ENCODE peak calls at places on chromosomes 3 and 15, in nine cellular contexts. J, D, K, Q, V, C, I, X and Y are unnamed samples.

GRCh38 chr3:154151969-154152368 is 30.8 kb downstream of the ARHGEF26 start:
- DNase-seq in D (no peak), Q (no peak), I (no peak), J (peak), C (peak), V (peak), X (peak), K (no peak), Y (no peak)

GRCh38 chr3:158434412-158435038 is 136.5 kb upstream of the MLF1 start:
- DNase-seq in V (peak), J (peak), I (peak), D (peak), Q (no peak), X (peak), C (peak), K (peak), Y (peak)

GRCh38 chr3:140206196-140207040 is 271.4 kb downstream of the CLSTN2 start:
- DNase-seq in V (no peak), K (peak), X (peak), Q (no peak), J (peak), C (peak), D (peak), I (no peak), Y (no peak)

GRCh38 chr15:88912500-88912921 is 668 bp downstream of the MFGE8 start:
- DNase-seq in I (no peak), J (peak), V (no peak), K (no peak), Q (no peak), C (peak), X (no peak), D (no peak), Y (no peak)

GRCh38 chr15:32649336-32649735 is 7.8 kb downstream of the SCG5 start:
- DNase-seq in C (peak), J (peak), K (no peak), X (no peak), I (no peak), Q (no peak), V (no peak), D (no peak), Y (no peak)

GRCh38 chr3:126915015-126915414 is 67.9 kb upstream of the PLXNA1 start:
- DNase-seq in K (no peak), D (no peak), I (no peak), V (no peak), X (no peak), J (no peak), C (no peak), Q (no peak), Y (no peak)

GRCh38 chr3:57026918-57027317 is 33.5 kb upstream of the SPATA12 start:
- DNase-seq in J (peak), Q (no peak), X (no peak), C (peak), I (no peak), V (no peak), K (no peak), D (no peak), Y (no peak)

GRCh38 chr3:134136604-134137003 is 106.9 kb upstream of the SLCO2A1 start:
- DNase-seq in Q (no peak), X (no peak), D (no peak), K (no peak), I (no peak), C (no peak), V (no peak), J (no peak), Y (no peak)

GRCh38 chr15:101528108-101528916 is 38.8 kb upstream of the PCSK6 start:
- DNase-seq in C (peak), D (no peak), V (no peak), I (peak), X (no peak), K (no peak), Q (no peak), J (peak), Y (peak)

GRCh38 chr15:91887921-91888373 is 34.4 kb downstream of the SLCO3A1 start:
- DNase-seq in D (no peak), C (peak), X (peak), K (no peak), J (peak), I (no peak), Q (no peak), V (no peak), Y (no peak)

GRCh38 chr3:188076176-188076575 is 77.8 kb upstream of the LPP start:
- DNase-seq in V (no peak), K (no peak), J (no peak), C (no peak), I (no peak), Q (no peak), X (no peak), D (no peak), Y (no peak)

GRCh38 chr3:60135474-60135873 is 1085.6 kb upstream of the CFAP20DC start:
- DNase-seq in X (no peak), K (no peak), I (no peak), Q (no peak), J (no peak), C (no peak), V (no peak), D (no peak), Y (no peak)

GRCh38 chr3:132980102-132980501 is 58.1 kb upstream of the TMEM108 start:
- DNase-seq in Q (no peak), V (no peak), J (no peak), K (no peak), C (no peak), D (no peak), I (no peak), X (no peak), Y (no peak)

GRCh38 chr3:170563712-170564423 is 22.0 kb downstream of the SLC7A14 start:
- DNase-seq in J (peak), I (no peak), V (peak), K (peak), X (no peak), D (no peak), C (peak), Q (no peak), Y (no peak)

DNA sequence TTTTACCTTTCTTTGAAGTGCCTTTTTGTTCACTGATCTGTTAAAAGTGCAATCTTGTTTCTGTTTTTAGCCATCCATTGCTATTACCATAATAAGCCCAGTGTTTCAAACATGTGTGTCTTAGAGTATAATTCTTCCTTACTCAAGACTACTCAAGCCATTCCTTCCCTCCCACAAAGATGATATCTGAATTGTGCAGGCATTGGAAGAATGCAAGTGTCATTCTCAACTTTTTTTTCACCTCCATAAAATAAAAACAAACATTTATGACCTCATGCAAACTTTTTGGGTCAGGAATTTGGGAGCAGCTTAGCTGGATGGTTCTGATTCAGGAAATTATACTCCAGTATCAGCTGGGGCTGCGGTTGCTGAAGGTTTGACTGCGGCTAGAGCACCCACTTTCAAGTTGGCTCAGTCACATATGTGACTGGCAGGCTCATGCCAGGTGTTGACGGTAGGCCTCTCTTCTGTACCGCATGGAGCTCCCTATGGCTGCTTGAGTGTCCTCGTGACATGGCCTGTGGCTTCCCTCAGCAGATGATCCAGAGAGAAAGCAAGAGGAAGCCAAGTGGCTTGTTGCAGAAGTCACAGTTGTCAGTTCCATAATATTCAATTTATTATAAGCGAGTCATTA is 490.8 kb downstream of the CNTN4 start:
- DNase-seq in D (no peak), J (no peak), X (no peak), C (no peak), V (no peak), K (no peak), Q (no peak), I (no peak), Y (no peak)
- H3K4me3 ChIP-seq in D (no peak), J (no peak), X (no peak), C (no peak), V (no peak), K (no peak), Q (no peak), I (no peak), Y (no peak)

DNA sequence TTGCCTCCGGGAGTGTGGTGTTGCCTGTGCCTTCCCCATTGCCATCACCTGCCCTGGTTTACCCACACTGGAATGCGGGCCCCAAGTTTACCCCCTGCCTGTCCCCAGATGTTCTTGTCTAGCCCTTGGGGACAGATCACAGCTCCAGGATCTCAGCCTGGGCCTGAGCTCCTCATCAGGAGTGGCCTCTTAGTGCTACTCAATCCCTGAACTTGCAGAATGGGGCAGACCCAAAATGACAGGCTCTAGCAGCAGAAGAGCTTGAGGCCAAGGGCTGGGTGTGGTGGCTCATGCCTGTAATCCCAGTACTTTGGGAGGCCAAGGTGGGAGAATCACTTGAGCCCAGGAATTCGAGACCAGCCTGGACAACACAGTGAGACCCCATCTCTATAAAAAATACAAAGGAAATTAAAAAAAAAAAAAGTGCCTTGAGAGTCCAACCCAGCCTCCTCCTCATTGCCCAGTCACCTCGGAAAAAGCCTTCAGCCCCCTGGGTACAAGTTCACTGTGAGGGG is 3.8 kb downstream of the CHAC1 start:
- DNase-seq in C (no peak), Q (no peak), I (no peak), J (no peak), V (no peak), K (no peak), X (no peak), D (no peak), Y (no peak)
- H3K4me3 ChIP-seq in C (no peak), Q (no peak), I (no peak), J (no peak), V (no peak), K (no peak), X (no peak), D (no peak), Y (no peak)

DNA sequence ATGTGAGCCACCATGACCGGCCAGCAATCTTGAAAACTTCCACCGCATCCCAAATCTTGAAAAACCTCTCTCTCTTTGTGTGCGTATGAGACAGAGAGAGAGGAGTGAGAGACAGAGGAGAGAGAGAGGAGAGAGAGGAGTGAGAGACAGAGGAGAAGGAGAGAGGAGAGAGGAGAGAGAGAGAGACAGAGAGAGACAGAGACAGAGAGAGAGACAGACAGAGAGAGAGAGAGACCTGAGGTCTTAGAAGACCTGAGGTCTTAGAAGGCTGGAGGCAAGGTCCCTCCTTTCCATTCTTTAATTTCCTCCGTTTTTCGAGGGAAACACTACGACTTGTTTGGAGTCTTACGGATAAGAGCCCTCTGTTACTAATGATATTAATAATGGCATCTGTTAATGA is 39.5 kb downstream of the TMEM40 start:
- DNase-seq in V (no peak), D (no peak), K (no peak), C (no peak), Q (no peak), J (no peak), I (no peak), X (no peak), Y (no peak)
- H3K4me3 ChIP-seq in V (peak), D (no peak), K (peak), C (no peak), Q (no peak), J (peak), I (no peak), X (peak), Y (peak)

DNA sequence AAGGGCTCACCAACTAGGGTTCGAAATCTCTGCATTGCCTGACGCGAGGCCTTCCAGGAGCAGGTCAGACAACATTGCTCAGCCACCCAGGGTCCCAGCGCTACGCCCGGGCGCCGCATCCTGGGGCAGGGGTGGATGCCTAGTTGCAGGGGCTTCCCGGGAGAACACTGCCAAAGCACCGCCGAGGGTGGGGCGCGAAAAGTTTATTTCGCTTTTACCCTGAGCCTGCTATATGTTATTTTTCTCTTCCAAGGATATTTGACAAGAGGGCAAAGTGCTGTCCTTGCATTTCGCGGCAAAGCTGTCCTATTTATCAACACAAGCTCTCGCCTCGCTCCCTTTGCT is 549 bp upstream of the SOX14 start:
- DNase-seq in J (peak), I (no peak), K (no peak), C (no peak), X (no peak), D (no peak), V (no peak), Q (no peak), Y (no peak)
- H3K4me3 ChIP-seq in J (no peak), I (no peak), K (no peak), C (peak), X (no peak), D (no peak), V (no peak), Q (no peak), Y (no peak)

DNA sequence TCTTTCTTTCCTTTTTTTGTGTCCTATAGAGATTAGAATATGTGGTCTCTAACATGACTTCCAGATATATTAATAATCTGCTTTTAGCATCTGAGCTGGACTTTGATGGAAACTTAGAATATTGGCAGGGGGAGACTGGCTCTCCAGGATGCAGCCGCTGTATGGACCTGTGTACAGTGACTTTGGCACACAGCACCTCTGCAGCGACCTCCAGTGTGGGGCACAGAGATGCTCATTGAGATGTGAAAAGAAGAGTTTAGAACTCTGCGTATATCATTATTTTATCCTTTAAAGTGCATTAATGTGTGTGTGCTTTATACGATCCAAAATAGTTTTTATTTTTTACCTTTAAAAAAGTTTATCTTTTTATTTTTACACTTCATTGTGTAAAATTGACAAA is 18.3 kb downstream of the CFAP161 start:
- DNase-seq in I (no peak), X (no peak), K (no peak), C (no peak), Q (no peak), V (no peak), J (no peak), D (no peak), Y (no peak)
- H3K4me3 ChIP-seq in I (no peak), X (no peak), K (no peak), C (no peak), Q (no peak), V (no peak), J (no peak), D (no peak), Y (no peak)

GRCh38 chr3:69761896-69762789 is 22.9 kb downstream of the MITF start:
- DNase-seq in X (peak), D (no peak), Q (no peak), V (peak), I (no peak), C (peak), J (peak), K (no peak), Y (no peak)

GRCh38 chr3:69763976-69764851 is 24.9 kb downstream of the MITF start:
- DNase-seq in K (no peak), D (no peak), V (no peak), C (no peak), X (no peak), I (no peak), J (no peak), Q (no peak), Y (no peak)

GRCh38 chr3:69764861-69765260 is 25.6 kb downstream of the MITF start:
- DNase-seq in D (no peak), I (no peak), J (no peak), C (peak), V (no peak), K (peak), Q (no peak), X (no peak), Y (no peak)

GRCh38 chr3:69762790-69763229 is 23.5 kb downstream of the MITF start:
- DNase-seq in Q (no peak), J (no peak), D (no peak), I (no peak), X (no peak), C (no peak), K (no peak), V (no peak), Y (no peak)

DNA sequence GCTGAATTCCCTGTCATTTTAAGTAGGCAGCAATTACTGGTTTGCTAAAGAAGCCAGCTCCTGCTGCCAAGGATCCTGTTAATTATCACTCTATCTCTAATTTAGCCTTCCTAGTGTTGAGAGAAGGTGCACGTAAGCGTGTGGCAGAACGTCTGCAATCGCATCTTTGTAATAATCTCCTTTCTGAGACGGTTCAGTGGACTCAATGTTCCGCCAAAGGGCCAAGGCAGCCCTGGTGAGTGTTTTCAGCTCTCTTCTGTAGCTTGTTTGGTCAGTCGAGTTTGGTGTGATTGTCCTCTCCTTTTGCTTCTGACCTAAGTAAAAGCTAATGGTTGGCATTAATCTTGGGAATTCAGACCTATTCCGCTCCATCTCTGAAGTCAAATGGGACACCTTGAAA is 24.2 kb downstream of the MITF start:
- DNase-seq in X (no peak), C (no peak), I (no peak), D (no peak), V (no peak), K (no peak), J (no peak), Q (no peak), Y (no peak)
- H3K4me3 ChIP-seq in X (no peak), C (no peak), I (no peak), D (no peak), V (no peak), K (no peak), J (no peak), Q (no peak), Y (peak)